ENCODE peak calls at places on chromosomes 3 and 15, in six cellular contexts. E, D, Y, I, U and G are unnamed samples.

GRCh38 chr15:92810418-92811138 is 89.5 kb upstream of the CHD2 start:
- DNase-seq in E (no peak), D (peak), Y (peak), I (no peak), U (peak), G (no peak)

GRCh38 chr15:98560338-98560737 is 88.0 kb upstream of the IGF1R start:
- DNase-seq in E (no peak), D (no peak), Y (no peak), I (no peak), U (no peak), G (no peak)

GRCh38 chr15:91150492-91151160 is 50.6 kb downstream of the SV2B start:
- DNase-seq in E (no peak), D (no peak), Y (no peak), I (no peak), U (no peak), G (no peak)

GRCh38 chr3:153973722-153974121 is 147.5 kb upstream of the ARHGEF26 start:
- DNase-seq in E (no peak), D (no peak), Y (no peak), I (no peak), U (no peak), G (no peak)

GRCh38 chr3:171806200-171807128 is 3.8 kb downstream of the PLD1 start:
- DNase-seq in E (no peak), D (no peak), Y (peak), I (no peak), U (peak), G (peak)

GRCh38 chr15:89781891-89782618 is 5.9 kb downstream of the MESP2 start:
- DNase-seq in E (peak), D (no peak), Y (peak), I (no peak), U (peak), G (no peak)

GRCh38 chr3:69410301-69410700 is 24.4 kb upstream of the FRMD4B start:
- DNase-seq in E (peak), D (peak), Y (peak), I (peak), U (peak), G (no peak)

GRCh38 chr3:3666664-3667063 is 132.6 kb upstream of the LRRN1 start:
- DNase-seq in E (no peak), D (no peak), Y (no peak), I (no peak), U (no peak), G (no peak)

GRCh38 chr3:45487508-45487907 is 99.1 kb downstream of the LARS2 start:
- DNase-seq in E (no peak), D (no peak), Y (no peak), I (no peak), U (no peak), G (no peak)

GRCh38 chr3:179840985-179841384 is 188.1 kb downstream of the USP13 start:
- DNase-seq in E (peak), D (no peak), Y (peak), I (no peak), U (peak), G (peak)

GRCh38 chr15:63834500-63835210 is 907 bp upstream of the HERC1 start:
- DNase-seq in E (no peak), D (no peak), Y (no peak), I (no peak), U (no peak), G (no peak)

GRCh38 chr3:142641504-142641903 is 45.3 kb downstream of the PLS1 start:
- DNase-seq in E (no peak), D (no peak), Y (no peak), I (no peak), U (no peak), G (no peak)

GRCh38 chr3:128466840-128467541 is at the start of gene DNAJB8:
- DNase-seq in E (no peak), D (no peak), Y (no peak), I (no peak), U (no peak), G (no peak)

GRCh38 chr3:53789459-53789858 is 56.8 kb downstream of the CHDH start:
- DNase-seq in E (no peak), D (no peak), Y (no peak), I (no peak), U (no peak), G (no peak)

GRCh38 chr3:23888617-23889228 is 28.1 kb downstream of the NKIRAS1 start:
- DNase-seq in E (no peak), D (peak), Y (peak), I (no peak), U (peak), G (no peak)

GRCh38 chr3:48397767-48398681 is 26.0 kb downstream of the FBXW12 start:
- DNase-seq in E (no peak), D (no peak), Y (no peak), I (peak), U (no peak), G (no peak)

GRCh38 chr3:198030726-198031125 is 70.7 kb downstream of the LMLN start:
- DNase-seq in E (no peak), D (no peak), Y (no peak), I (no peak), U (no peak), G (no peak)

GRCh38 chr15:73079570-73079969 is 27.3 kb downstream of the NEO1 start:
- DNase-seq in E (no peak), D (no peak), Y (no peak), I (no peak), U (peak), G (no peak)

GRCh38 chr3:183826448-183826847 is 1.1 kb upstream of the MAP6D1 start:
- DNase-seq in E (no peak), D (no peak), Y (no peak), I (no peak), U (no peak), G (no peak)

GRCh38 chr3:132174500-132174899 is 139.7 kb upstream of the CPNE4 start:
- DNase-seq in E (no peak), D (no peak), Y (no peak), I (no peak), U (peak), G (peak)

GRCh38 chr3:141331370-141332318 is 36.7 kb upstream of the ZBTB38 start:
- DNase-seq in E (peak), D (no peak), Y (peak), I (no peak), U (peak), G (peak)

GRCh38 chr15:79041598-79042175 is 48.9 kb downstream of the RASGRF1 start:
- DNase-seq in E (no peak), D (no peak), Y (no peak), I (peak), U (no peak), G (no peak)

GRCh38 chr3:124351430-124352142 is 359.7 kb upstream of the ROPN1 start:
- DNase-seq in E (peak), D (peak), Y (peak), I (peak), U (peak), G (no peak)

GRCh38 chr15:68402432-68403160 is 29.4 kb downstream of the ITGA11 start:
- DNase-seq in E (no peak), D (no peak), Y (no peak), I (no peak), U (no peak), G (no peak)

GRCh38 chr15:74631935-74632560 is 16.4 kb downstream of the CLK3 start:
- DNase-seq in E (peak), D (peak), Y (peak), I (peak), U (peak), G (no peak)

GRCh38 chr3:172362583-172362982 is 85.7 kb downstream of the GHSR start:
- DNase-seq in E (no peak), D (no peak), Y (no peak), I (no peak), U (no peak), G (no peak)

GRCh38 chr3:52891615-52892081 is 5.7 kb downstream of the STIMATE start:
- DNase-seq in E (no peak), D (no peak), Y (peak), I (no peak), U (peak), G (peak)

GRCh38 chr15:71291723-71292122 is 176.5 kb downstream of the THSD4 start:
- DNase-seq in E (no peak), D (no peak), Y (no peak), I (no peak), U (no peak), G (no peak)
- H3K4me3 ChIP-seq in E (no peak), D (no peak), Y (no peak), I (no peak), U (no peak), G (no peak)

GRCh38 chr3:187019542-187020072 is 89.3 kb downstream of the ST6GAL1 start:
- DNase-seq in E (no peak), D (peak), Y (no peak), I (peak), U (no peak), G (no peak)

GRCh38 chr3:187017511-187018230 is 87.3 kb downstream of the ST6GAL1 start:
- DNase-seq in E (no peak), D (no peak), Y (no peak), I (no peak), U (no peak), G (no peak)

GRCh38 chr3:187021748-187022402 is 91.5 kb downstream of the ST6GAL1 start:
- DNase-seq in E (no peak), D (peak), Y (no peak), I (no peak), U (no peak), G (no peak)

GRCh38 chr3:187022403-187023029 is 92.2 kb downstream of the ST6GAL1 start:
- DNase-seq in E (no peak), D (no peak), Y (no peak), I (no peak), U (no peak), G (no peak)

GRCh38 chr3:187020376-187020775 is 90.0 kb downstream of the ST6GAL1 start:
- DNase-seq in E (no peak), D (peak), Y (no peak), I (no peak), U (no peak), G (no peak)
- H3K4me3 ChIP-seq in E (no peak), D (peak), Y (no peak), I (no peak), U (no peak), G (no peak)

GRCh38 chr3:116836286-116836685 is 126.7 kb downstream of the TUSC7 start:
- DNase-seq in E (no peak), D (no peak), Y (no peak), I (no peak), U (peak), G (no peak)
- H3K4me3 ChIP-seq in E (no peak), D (no peak), Y (no peak), I (no peak), U (no peak), G (no peak)

GRCh38 chr3:121836069-121836468 is 1.1 kb downstream of the EAF2 start:
- DNase-seq in E (no peak), D (peak), Y (no peak), I (no peak), U (no peak), G (no peak)
- H3K4me3 ChIP-seq in E (peak), D (peak), Y (no peak), I (no peak), U (no peak), G (no peak)

GRCh38 chr3:189041482-189042090 is 130.2 kb upstream of the TPRG1 start:
- DNase-seq in E (peak), D (peak), Y (peak), I (peak), U (peak), G (no peak)
- H3K4me3 ChIP-seq in E (no peak), D (no peak), Y (no peak), I (no peak), U (no peak), G (no peak)

DNA sequence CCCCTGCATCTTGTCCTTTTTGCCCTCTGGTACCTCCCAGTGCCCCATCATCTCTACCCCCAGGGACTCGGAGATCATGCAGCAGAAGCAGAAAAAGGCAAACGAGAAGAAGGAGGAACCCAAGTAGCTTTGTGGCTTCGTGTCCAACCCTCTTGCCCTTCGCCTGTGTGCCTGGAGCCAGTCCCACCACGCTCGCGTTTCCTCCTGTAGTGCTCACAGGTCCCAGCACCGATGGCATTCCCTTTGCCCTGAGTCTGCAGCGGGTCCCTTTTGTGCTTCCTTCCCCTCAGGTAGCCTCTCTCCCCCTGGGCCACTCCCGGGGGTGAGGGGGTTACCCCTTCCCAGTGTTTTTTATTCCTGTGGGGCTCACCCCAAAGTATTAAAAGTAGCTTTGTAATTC is 1.5 kb downstream of the SERF2 start:
- DNase-seq in E (no peak), D (no peak), Y (no peak), I (no peak), U (no peak), G (no peak)
- H3K4me3 ChIP-seq in E (peak), D (peak), Y (peak), I (peak), U (peak), G (peak)

GRCh38 chr15:39179980-39180379 is 400.9 kb upstream of the THBS1 start:
- DNase-seq in E (no peak), D (no peak), Y (no peak), I (no peak), U (no peak), G (no peak)

GRCh38 chr15:39181348-39181747 is 399.5 kb upstream of the THBS1 start:
- DNase-seq in E (no peak), D (no peak), Y (no peak), I (no peak), U (no peak), G (no peak)

GRCh38 chr15:39174332-39174731 is 406.5 kb upstream of the THBS1 start:
- DNase-seq in E (no peak), D (no peak), Y (no peak), I (no peak), U (no peak), G (no peak)

GRCh38 chr15:39180494-39180930 is 400.4 kb upstream of the THBS1 start:
- DNase-seq in E (no peak), D (no peak), Y (no peak), I (no peak), U (peak), G (no peak)

DNA sequence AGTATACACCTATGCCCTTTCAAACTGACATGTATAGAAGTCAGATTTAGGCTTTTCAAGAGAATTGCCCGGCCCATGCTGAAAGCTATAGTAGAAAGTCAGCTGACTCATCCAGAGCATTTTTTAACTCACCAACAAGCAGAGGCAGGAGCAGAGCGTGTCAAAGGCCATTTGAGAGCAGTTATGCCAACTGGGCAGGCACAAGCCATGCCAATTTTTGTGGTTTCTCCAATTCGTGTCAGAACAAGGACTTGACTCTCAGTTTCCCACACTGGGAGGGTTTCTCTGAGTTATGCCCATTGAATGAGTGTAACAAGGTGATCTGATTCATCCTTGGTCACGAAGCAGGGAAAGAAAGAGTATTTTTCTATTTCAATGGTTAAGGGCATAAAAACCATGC is 403.3 kb upstream of the THBS1 start:
- DNase-seq in E (no peak), D (no peak), Y (no peak), I (no peak), U (no peak), G (no peak)
- H3K4me3 ChIP-seq in E (no peak), D (no peak), Y (no peak), I (no peak), U (no peak), G (no peak)

GRCh38 chr3:42492508-42493080 is 9.8 kb upstream of the VIPR1 start:
- DNase-seq in E (no peak), D (peak), Y (no peak), I (no peak), U (no peak), G (no peak)
- H3K4me3 ChIP-seq in E (no peak), D (peak), Y (no peak), I (no peak), U (no peak), G (no peak)